ENCODE peak calls at places on chromosomes 16 and 17, in six cellular contexts. B is A673, L is body of pancreas, S is upper lobe of right lung, I is esophagus squamous epithelium, H is SJSA1. F is an unnamed sample.
A peak's percentile ranks its signal among the peaks of the same experiment; 100 is the strongest.

GRCh38 chr17:35089846-35090193 is 26.3 kb upstream of the RFFL start:
- DNase-seq in B (no peak), L (no peak), S (no peak), I (no peak), H (no peak), F (peak; percentile 8)

GRCh38 chr16:77213542-77214108 is 14.4 kb downstream of the SYCE1L start:
- DNase-seq in B (peak; percentile 67), L (peak; percentile 20), S (no peak), I (no peak), H (peak; percentile 82), F (no peak)

GRCh38 chr17:9051561-9051960 is 30.3 kb downstream of the NTN1 start:
- DNase-seq in B (no peak), L (no peak), S (no peak), I (no peak), H (no peak), F (no peak)

GRCh38 chr17:41695954-41696720 is 7.5 kb downstream of the EIF1 start:
- DNase-seq in B (peak; percentile 75), L (peak; percentile 70), S (no peak), I (no peak), H (peak; percentile 78), F (peak; percentile 26)

GRCh38 chr17:38982858-38983746 is 15.9 kb upstream of the FBXO47 start:
- DNase-seq in B (peak; percentile 71), L (peak; percentile 45), S (no peak), I (no peak), H (no peak), F (peak; percentile 38)

GRCh38 chr17:42009170-42009569 is 8.1 kb downstream of the DNAJC7 start:
- DNase-seq in B (no peak), L (no peak), S (no peak), I (no peak), H (no peak), F (no peak)

GRCh38 chr16:48217708-48218107 is 26.4 kb upstream of the LONP2 start:
- DNase-seq in B (no peak), L (no peak), S (no peak), I (no peak), H (no peak), F (no peak)

GRCh38 chr16:81714593-81714992 is 64.5 kb upstream of the PLCG2 start:
- DNase-seq in B (no peak), L (no peak), S (no peak), I (no peak), H (no peak), F (no peak)

GRCh38 chr16:12390644-12391043 is 413.0 kb downstream of the CPPED1 start:
- DNase-seq in B (no peak), L (no peak), S (no peak), I (no peak), H (no peak), F (no peak)

GRCh38 chr16:5865231-5865630 is 767.6 kb upstream of the EEF2KMT start:
- DNase-seq in B (no peak), L (no peak), S (no peak), I (no peak), H (no peak), F (no peak)

GRCh38 chr17:42484304-42484703 is 25.6 kb downstream of the ATP6V0A1 start:
- DNase-seq in B (no peak), L (peak; percentile 14), S (no peak), I (no peak), H (no peak), F (no peak)

GRCh38 chr16:52574105-52574437 is 27.1 kb upstream of the TOX3 start:
- DNase-seq in B (no peak), L (no peak), S (no peak), I (no peak), H (no peak), F (no peak)

GRCh38 chr16:67641779-67642708 is 2.9 kb upstream of the CARMIL2 start:
- DNase-seq in B (no peak), L (peak; percentile 71), S (peak; percentile 81), I (no peak), H (no peak), F (peak; percentile 95)

GRCh38 chr16:637081-638018 is 1.2 kb upstream of the METTL26 start:
- DNase-seq in B (no peak), L (peak; percentile 94), S (peak; percentile 96), I (no peak), H (peak; percentile 92), F (peak; percentile 89)

GRCh38 chr16:77690416-77690815 is 31.9 kb upstream of the NUDT7 start:
- DNase-seq in B (no peak), L (no peak), S (no peak), I (no peak), H (no peak), F (no peak)

GRCh38 chr17:8223356-8224063 is 13.1 kb upstream of the AURKB start:
- DNase-seq in B (peak; percentile 71), L (peak; percentile 68), S (peak; percentile 84), I (no peak), H (peak; percentile 70), F (peak; percentile 69)

GRCh38 chr16:87190288-87191240 is 126.6 kb downstream of the C16orf95 start:
- DNase-seq in B (no peak), L (no peak), S (no peak), I (no peak), H (no peak), F (no peak)

GRCh38 chr17:44556114-44556853 is 1.0 kb upstream of the FZD2 start:
- DNase-seq in B (peak; percentile 54), L (peak; percentile 35), S (no peak), I (no peak), H (no peak), F (peak; percentile 47)

DNA sequence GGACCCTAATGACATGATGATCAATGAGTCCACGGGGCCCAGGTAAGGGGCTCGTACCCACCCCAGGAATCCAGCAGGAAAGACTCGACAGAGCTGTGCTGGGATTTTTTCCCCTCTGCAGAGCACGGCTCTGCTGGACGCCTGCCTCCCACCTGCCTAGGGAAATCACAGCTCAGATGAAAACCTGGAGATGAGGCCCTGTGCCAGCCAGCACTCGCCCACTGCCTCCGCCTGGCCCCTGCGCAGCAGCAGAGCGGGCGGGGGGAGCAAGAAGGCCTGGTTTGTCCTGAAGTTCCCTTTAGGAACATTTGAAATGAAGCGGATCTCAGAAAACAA is 48.1 kb downstream of the RBFOX3 start:
- DNase-seq in B (no peak), L (no peak), S (peak; percentile 33), I (no peak), H (no peak), F (no peak)
- H3K27ac ChIP-seq in B (no peak overlapping the region), L (no peak overlapping the region), S (no peak overlapping the region), I (no peak overlapping the region), H (no peak overlapping the region), F (no peak overlapping the region)

DNA sequence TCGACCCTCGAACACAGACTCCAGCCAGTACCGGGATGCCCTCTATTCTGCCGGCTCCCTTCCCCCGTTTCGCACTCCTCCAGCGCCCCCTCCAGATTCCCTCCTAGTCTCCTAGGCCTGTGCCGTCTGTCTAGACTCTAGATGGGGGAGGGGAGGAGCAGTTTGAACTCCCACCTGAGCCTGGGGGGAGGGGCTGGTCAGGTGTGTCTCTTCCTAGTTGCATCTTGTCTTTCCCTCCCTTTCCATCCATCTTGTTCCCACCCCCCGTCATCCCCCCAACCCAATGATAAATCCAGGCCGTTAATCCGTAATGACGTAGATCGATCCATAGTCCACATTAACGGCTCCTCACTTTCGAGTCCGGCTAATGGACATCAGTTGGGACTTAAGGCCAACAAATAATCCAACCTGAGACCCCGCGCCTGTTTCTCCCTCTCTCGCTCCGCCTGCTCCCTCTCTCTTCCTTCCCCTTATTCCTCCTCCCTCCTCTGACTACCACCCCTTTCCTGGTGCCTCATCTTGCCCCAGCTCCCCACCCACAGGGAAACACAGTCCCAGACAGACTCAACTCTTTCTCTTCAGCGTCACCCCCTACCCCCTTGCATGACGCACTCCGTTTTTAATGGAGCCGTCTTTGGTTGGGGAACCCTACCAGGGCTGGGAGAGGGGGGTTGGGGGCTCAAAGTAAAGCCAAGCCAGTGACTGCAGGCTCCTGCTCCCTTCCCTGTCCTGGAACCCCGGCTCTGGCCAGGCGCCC is 3.3 kb upstream of the HOXB5 start:
- DNase-seq in B (no peak), L (no peak), S (no peak), I (no peak), H (no peak), F (no peak)
- H3K4me3 ChIP-seq in B (peak overlapping the region; percentile 50), L (no peak overlapping the region), S (peak overlapping the region; percentile 62), I (peak overlapping the region; percentile 72), H (peak overlapping the region; percentile 48), F (peak overlapping the region; percentile 28)

DNA sequence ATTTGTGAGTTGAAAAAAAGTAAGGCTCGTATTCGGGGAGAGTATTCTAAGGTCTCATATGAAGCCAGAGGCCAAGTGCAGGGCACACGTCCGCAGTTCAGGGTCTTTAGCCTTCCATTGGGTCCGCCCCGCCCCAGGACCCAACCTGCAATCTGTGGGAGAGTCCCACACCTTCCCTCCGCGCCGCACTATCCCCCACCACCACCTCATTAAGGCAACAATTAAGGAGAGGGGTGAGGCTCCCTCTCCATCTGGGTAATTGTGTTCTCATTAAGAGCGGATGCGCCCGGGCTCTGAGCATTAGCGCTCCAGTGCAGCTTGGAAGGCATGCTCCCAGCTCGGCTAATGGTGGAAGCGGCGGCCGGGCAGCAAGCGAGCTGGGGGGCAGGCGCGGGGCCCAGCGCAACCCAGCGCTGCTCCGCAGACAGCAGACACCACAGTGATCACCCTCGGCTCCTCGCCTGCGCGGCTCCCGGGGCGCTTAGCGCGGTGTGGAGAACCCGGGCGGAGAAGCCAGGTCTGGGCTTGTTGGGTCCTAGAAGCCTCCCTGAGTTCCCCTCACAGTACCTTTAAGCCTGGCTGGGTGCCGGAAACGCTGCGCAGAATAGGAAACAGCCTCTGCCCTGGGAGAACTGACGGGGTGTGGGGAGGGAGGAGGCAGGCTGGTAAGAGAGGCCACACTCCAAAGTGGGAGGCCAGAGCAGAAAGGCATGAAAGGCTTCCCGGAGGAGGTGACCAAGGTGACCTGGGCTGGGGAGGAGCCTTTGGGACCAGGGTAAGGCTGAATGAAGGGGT is 6.5 kb downstream of the CBLN1 start:
- DNase-seq in B (no peak), L (no peak), S (no peak), I (no peak), H (no peak), F (no peak)
- H3K27me3 ChIP-seq in B (peaks cover 85% of the 10 kb centered on the region), L (peaks cover 53% of the 10 kb centered on the region), S (peaks cover 75% of the 10 kb centered on the region), I (no peaks in the 10 kb centered on the region), H (peaks cover 59% of the 10 kb centered on the region), F (peaks cover 54% of the 10 kb centered on the region)

GRCh38 chr17:75683467-75684041 is 16.4 kb downstream of the SAP30BP start:
- DNase-seq in B (no peak), L (no peak), S (no peak), I (no peak), H (peak; percentile 66), F (no peak)

GRCh38 chr17:75679706-75680201 is 12.6 kb downstream of the SAP30BP start:
- DNase-seq in B (no peak), L (peak; percentile 31), S (no peak), I (no peak), H (peak; percentile 82), F (peak; percentile 13)

GRCh38 chr17:75680431-75680830 is 13.3 kb downstream of the SAP30BP start:
- DNase-seq in B (no peak), L (no peak), S (no peak), I (no peak), H (no peak), F (no peak)

GRCh38 chr17:75684249-75684648 is 17.1 kb downstream of the SAP30BP start:
- DNase-seq in B (no peak), L (no peak), S (no peak), I (no peak), H (no peak), F (no peak)

DNA sequence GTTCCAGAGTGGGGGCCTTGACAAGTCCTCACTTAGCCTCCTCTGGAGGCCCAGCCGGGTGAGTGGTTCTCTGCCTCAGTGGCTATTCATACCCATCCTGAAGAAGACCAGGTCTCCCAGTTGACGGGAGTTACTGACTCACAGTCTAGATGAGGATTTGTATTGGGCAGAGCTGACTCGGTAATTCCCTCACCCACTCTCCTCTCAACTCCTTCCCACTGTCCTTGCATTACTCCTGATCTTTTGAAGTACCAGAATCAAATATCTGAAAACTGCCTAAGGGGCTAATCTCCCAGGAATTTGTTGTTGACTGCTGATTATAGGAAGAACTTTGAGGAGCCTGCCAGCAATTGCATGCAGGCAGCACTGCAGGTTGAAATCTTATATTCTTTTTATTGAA is 14.2 kb downstream of the SAP30BP start:
- DNase-seq in B (no peak), L (no peak), S (no peak), I (no peak), H (no peak), F (no peak)
- H3K27ac ChIP-seq in B (no peak overlapping the region), L (no peak overlapping the region), S (peak overlapping the region; percentile 59), I (peak overlapping the region; percentile 72), H (peak overlapping the region; percentile 4), F (no peak overlapping the region)

F was measured in thyroid gland.